ENCODE peak calls at places on chromosomes 16 and 17, in nine cellular contexts. Z is SK-N-DZ; Q is non-pigmented ciliary epithelial cell; O is stimulated activated CD4-positive, alpha-beta T cell treated with anti-CD3 and anti-CD28 coated beads, Interleukin-15, amount 100 ng/mL, for 48 hours; D is activated CD4-positive, CD25-positive, alpha-beta regulatory T cell; C is HEK293T; F is GM19239; X is left ventricle myocardium inferior; T is upper lobe of right lung. M is an unnamed sample.

GRCh38 chr16:57548424-57548823 is 6.0 kb downstream of the ADGRG5 start:
- DNase-seq in C (no peak), D (no peak), Q (no peak), F (no peak), T (no peak), O (no peak), Z (no peak), X (no peak), M (no peak)

GRCh38 chr16:15949210-15950166 is at the start of gene ABCC1:
- DNase-seq in Z (peak), X (peak), T (peak), D (peak), O (peak), F (peak), Q (no peak), C (peak), M (peak)

GRCh38 chr16:78227855-78228254 is 128.4 kb downstream of the WWOX start:
- DNase-seq in X (no peak), O (no peak), D (no peak), C (peak), Q (no peak), T (no peak), F (no peak), Z (peak), M (peak)

GRCh38 chr17:2034157-2034556 is 4.2 kb downstream of the DPH1 start:
- DNase-seq in X (no peak), Z (no peak), D (no peak), T (no peak), Q (no peak), F (no peak), O (no peak), C (no peak), M (no peak)

GRCh38 chr16:88504489-88505404 is 51.7 kb downstream of the ZFPM1 start:
- DNase-seq in C (no peak), X (no peak), D (no peak), T (no peak), O (no peak), Q (no peak), F (no peak), Z (peak), M (no peak)

GRCh38 chr17:40355123-40355803 is 9.3 kb downstream of the GJD3 start:
- DNase-seq in Q (no peak), O (peak), C (peak), T (peak), D (peak), F (peak), Z (peak), X (peak), M (peak)

GRCh38 chr17:55549140-55549539 is 37.9 kb upstream of the SMIM36 start:
- DNase-seq in C (no peak), D (no peak), T (no peak), Z (no peak), Q (no peak), F (no peak), X (no peak), O (no peak), M (peak)

GRCh38 chr16:12819126-12820117 is 15.7 kb upstream of the CPPED1 start:
- DNase-seq in D (peak), X (peak), Q (no peak), C (peak), O (peak), F (peak), Z (peak), T (peak), M (peak)

GRCh38 chr17:58320163-58320558 is 8.4 kb downstream of the TSPOAP1 start:
- DNase-seq in Q (no peak), X (no peak), D (no peak), C (no peak), Z (no peak), O (no peak), T (peak), F (no peak), M (no peak)

GRCh38 chr17:17303847-17304490 is 796 bp downstream of the NT5M start:
- DNase-seq in D (no peak), X (no peak), C (no peak), O (no peak), Q (no peak), T (no peak), F (no peak), Z (no peak), M (no peak)

GRCh38 chr17:12046786-12047185 is 26.1 kb downstream of the MAP2K4 start:
- DNase-seq in F (no peak), C (no peak), Z (no peak), D (no peak), T (no peak), X (no peak), O (no peak), Q (no peak), M (no peak)

GRCh38 chr17:66379539-66379938 is 77.1 kb downstream of the PRKCA start:
- DNase-seq in C (no peak), Z (no peak), D (no peak), O (no peak), F (no peak), T (no peak), X (no peak), Q (no peak), M (no peak)

GRCh38 chr17:8955021-8955420 is 10.5 kb downstream of the PIK3R5 start:
- DNase-seq in Z (no peak), F (no peak), X (no peak), Q (no peak), C (no peak), O (no peak), T (no peak), D (no peak), M (no peak)

GRCh38 chr16:79690159-79690558 is 89.6 kb upstream of the MAF start:
- DNase-seq in D (no peak), Z (no peak), T (no peak), F (no peak), X (no peak), O (no peak), C (no peak), Q (no peak), M (no peak)

GRCh38 chr16:89401641-89402445 is 88.5 kb downstream of the ANKRD11 start:
- DNase-seq in Z (peak), X (no peak), O (no peak), T (no peak), C (no peak), D (no peak), Q (no peak), F (no peak), M (no peak)

GRCh38 chr16:31118223-31119155 is 1.0 kb downstream of the KAT8 start:
- DNase-seq in D (no peak), X (no peak), T (no peak), Q (peak), C (no peak), O (no peak), F (no peak), Z (no peak), M (peak)

GRCh38 chr16:4894276-4895150 is 42.4 kb downstream of the PPL start:
- DNase-seq in X (no peak), O (no peak), Q (no peak), D (no peak), C (no peak), T (no peak), Z (peak), F (no peak), M (no peak)

GRCh38 chr16:77897831-77898540 is 109.6 kb downstream of the VAT1L start:
- DNase-seq in O (no peak), X (no peak), D (no peak), F (no peak), Z (no peak), Q (no peak), C (no peak), T (no peak), M (no peak)

GRCh38 chr17:8001976-8002645 is at the start of gene GUCY2D:
- DNase-seq in T (peak), O (no peak), Z (no peak), X (no peak), D (no peak), C (no peak), F (no peak), Q (no peak), M (no peak)

GRCh38 chr17:28646039-28646754 is 1.2 kb upstream of the BLTP2 start:
- DNase-seq in Q (no peak), Z (no peak), C (no peak), X (no peak), D (no peak), F (no peak), O (no peak), T (no peak), M (no peak)

GRCh38 chr16:86171329-86171728 is 272.4 kb downstream of the IRF8 start:
- DNase-seq in T (no peak), Z (no peak), X (no peak), F (no peak), C (no peak), D (no peak), O (no peak), Q (peak), M (no peak)

GRCh38 chr16:10788665-10789064 is 29.9 kb downstream of the TVP23A start:
- DNase-seq in X (no peak), Q (no peak), T (no peak), O (no peak), F (no peak), C (no peak), Z (no peak), D (no peak), M (no peak)

GRCh38 chr17:22266231-22266630 is 573.9 kb downstream of the KCNJ18 start:
- DNase-seq in Z (peak), C (no peak), X (no peak), F (no peak), T (peak), Q (no peak), D (no peak), O (no peak), M (no peak)

GRCh38 chr17:60554377-60554788 is 28.3 kb upstream of the APPBP2 start:
- DNase-seq in F (no peak), O (no peak), Z (no peak), Q (peak), D (no peak), C (no peak), T (peak), X (no peak), M (peak)

GRCh38 chr17:78358538-78359215 is 1.2 kb downstream of the SOCS3 start:
- DNase-seq in Q (no peak), F (no peak), Z (no peak), X (no peak), C (no peak), O (no peak), D (no peak), T (no peak), M (no peak)

GRCh38 chr16:66041907-66042306 is 324.6 kb upstream of the CDH5 start:
- DNase-seq in F (no peak), O (no peak), Z (no peak), D (no peak), T (no peak), Q (no peak), X (no peak), C (no peak), M (no peak)

GRCh38 chr17:39194089-39194984 is 3.1 kb downstream of the CACNB1 start:
- DNase-seq in Z (peak), F (no peak), X (peak), C (peak), Q (no peak), D (no peak), O (no peak), T (peak), M (no peak)

GRCh38 chr17:7501729-7502128 is 17.6 kb downstream of the POLR2A start:
- DNase-seq in C (no peak), X (no peak), T (no peak), F (no peak), O (no peak), Z (no peak), D (no peak), Q (no peak), M (no peak)

GRCh38 chr17:8806206-8807069 is 7.3 kb upstream of the MFSD6L start:
- DNase-seq in Z (no peak), Q (no peak), D (no peak), T (no peak), O (no peak), X (no peak), C (no peak), F (no peak), M (no peak)

GRCh38 chr17:12727881-12728280 is 61.4 kb upstream of the ARHGAP44 start:
- DNase-seq in D (no peak), C (no peak), Q (no peak), T (no peak), F (no peak), X (no peak), Z (no peak), O (no peak), M (no peak)

GRCh38 chr17:78376161-78376560 is 2.3 kb upstream of the PGS1 start:
- DNase-seq in X (no peak), D (no peak), F (no peak), T (no peak), Z (no peak), C (no peak), Q (no peak), O (no peak), M (no peak)

GRCh38 chr17:3695723-3696411 is at the start of gene P2RX5:
- DNase-seq in X (no peak), Q (no peak), O (peak), D (peak), Z (no peak), F (peak), T (no peak), C (no peak), M (peak)

GRCh38 chr17:27578718-27579085 is 52.3 kb upstream of the LGALS9 start:
- DNase-seq in Z (no peak), F (peak), Q (no peak), D (no peak), T (no peak), X (no peak), C (no peak), O (peak), M (no peak)

GRCh38 chr17:20208717-20209116 is 199.6 kb downstream of the SPECC1 start:
- DNase-seq in D (no peak), X (no peak), Q (no peak), T (no peak), O (no peak), F (no peak), C (no peak), Z (no peak), M (no peak)

GRCh38 chr16:18841833-18842525 is 40.6 kb upstream of the ARL6IP1 start:
- DNase-seq in T (no peak), X (no peak), Q (no peak), F (no peak), D (no peak), Z (no peak), O (no peak), C (no peak), M (no peak)

GRCh38 chr16:15732416-15732815 is 82.4 kb downstream of the NDE1 start:
- DNase-seq in F (no peak), D (no peak), C (no peak), T (no peak), O (no peak), Z (no peak), X (no peak), Q (no peak), M (no peak)

M was measured in PC-3.